ENCODE peak calls at places on chromosomes 12 and 14, in ten cellular contexts. D is fibroblast of gingiva; B is myocyte; M is stimulated activated CD4-positive, alpha-beta T cell treated with anti-CD3 and anti-CD28 coated beads, Interleukin-1b, Interleukin-23, amount 100 ng/mL, for 1 hour; K is activated naive CD8-positive, alpha-beta T cell treated with anti-CD3 and anti-CD28 coated beads, Interleukin-2, amount 50 U/mL, for 24 hours; A is HuH-7.5; Q is bronchial epithelial cell; R is MG63; O is A549; Y is glutamatergic neuron. N is an unnamed sample.

GRCh38 chr12:13165578-13166120 is 30.9 kb upstream of the EMP1 start:
- DNase-seq in D (peak), B (peak), M (peak), K (peak), A (no peak), Q (peak), R (peak), O (peak), Y (no peak), N (no peak)

GRCh38 chr12:103780093-103780440 is 61.0 kb downstream of the NT5DC3 start:
- DNase-seq in D (no peak), B (no peak), M (no peak), K (no peak), A (no peak), Q (no peak), R (no peak), O (no peak), Y (no peak), N (no peak)

GRCh38 chr12:57889541-57889989 is 43.0 kb upstream of the CTDSP2 start:
- DNase-seq in D (peak), B (no peak), M (no peak), K (no peak), A (no peak), Q (peak), R (peak), O (no peak), Y (no peak), N (no peak)

GRCh38 chr14:101068293-101068957 is 164.9 kb upstream of the RTL1 start:
- DNase-seq in D (no peak), B (no peak), M (no peak), K (no peak), A (no peak), Q (no peak), R (no peak), O (no peak), Y (peak), N (no peak)

GRCh38 chr12:51393676-51394545 is 2.7 kb upstream of the GALNT6 start:
- DNase-seq in D (peak), B (peak), M (peak), K (peak), A (no peak), Q (peak), R (no peak), O (no peak), Y (no peak), N (no peak)

GRCh38 chr12:2783936-2784600 is 10.7 kb upstream of the FKBP4 start:
- DNase-seq in D (peak), B (peak), M (no peak), K (peak), A (peak), Q (peak), R (peak), O (peak), Y (peak), N (peak)

GRCh38 chr12:97148941-97149559 is 242.0 kb downstream of the NEDD1 start:
- DNase-seq in D (no peak), B (peak), M (no peak), K (peak), A (peak), Q (peak), R (peak), O (peak), Y (peak), N (peak)

GRCh38 chr12:68933564-68933893 is 558 bp upstream of the CPM start:
- DNase-seq in D (no peak), B (no peak), M (no peak), K (no peak), A (no peak), Q (no peak), R (no peak), O (no peak), Y (no peak), N (no peak)

GRCh38 chr14:76917158-76917596 is 91.0 kb downstream of the LRRC74A start:
- DNase-seq in D (peak), B (peak), M (no peak), K (no peak), A (peak), Q (peak), R (peak), O (peak), Y (peak), N (peak)

GRCh38 chr12:103470664-103471063 is 25.1 kb downstream of the C12orf42 start:
- DNase-seq in D (no peak), B (no peak), M (no peak), K (peak), A (no peak), Q (peak), R (peak), O (peak), Y (no peak), N (no peak)

GRCh38 chr12:52168019-52168717 is 23.6 kb downstream of the KRT80 start:
- DNase-seq in D (peak), B (peak), M (no peak), K (no peak), A (no peak), Q (peak), R (peak), O (peak), Y (peak), N (no peak)

GRCh38 chr12:130981156-130981789 is 27.6 kb downstream of the ADGRD1 start:
- DNase-seq in D (no peak), B (no peak), M (no peak), K (no peak), A (no peak), Q (no peak), R (no peak), O (no peak), Y (no peak), N (no peak)